ENCODE peak calls at places on chromosomes 2 and 18, in eight cellular contexts. U is HCT116, Z is GM23338, Q is K562, Y is Panc1, X is SK-N-SH, F is HepG2, L is GM12878. C is an unnamed sample.

GRCh38 chr2:201969938-201970785 is 63.5 kb upstream of the FZD7 start:
- DNase-seq in U (no peak), Z (no peak), Q (no peak), Y (no peak), X (no peak), F (no peak), L (no peak), C (no peak)

GRCh38 chr2:168969865-168970264 is 61.3 kb downstream of the ABCB11 start:
- DNase-seq in U (no peak), Z (no peak), Q (no peak), Y (no peak), X (no peak), F (no peak), L (no peak), C (no peak)

GRCh38 chr18:44887227-44887631 is 206.5 kb downstream of the SETBP1 start:
- DNase-seq in U (no peak), Z (no peak), Q (no peak), Y (no peak), X (no peak), F (no peak), L (peak), C (no peak)

GRCh38 chr2:43887176-43887575 is 48.4 kb downstream of the ABCG8 start:
- DNase-seq in U (no peak), Z (no peak), Q (no peak), Y (no peak), X (no peak), F (no peak), L (no peak), C (peak)

GRCh38 chr2:216286616-216287231 is 85.6 kb downstream of the MARCHF4 start:
- DNase-seq in U (no peak), Z (no peak), Q (no peak), Y (no peak), X (no peak), F (no peak), L (no peak), C (no peak)

GRCh38 chr2:69933254-69933828 is 18.4 kb downstream of the MXD1 start:
- DNase-seq in U (no peak), Z (no peak), Q (no peak), Y (no peak), X (no peak), F (no peak), L (no peak), C (peak)

GRCh38 chr2:236643480-236643879 is 73.9 kb downstream of the ACKR3 start:
- DNase-seq in U (no peak), Z (no peak), Q (no peak), Y (no peak), X (no peak), F (no peak), L (no peak), C (no peak)

GRCh38 chr2:57490746-57491145 is 555.9 kb upstream of the VRK2 start:
- DNase-seq in U (no peak), Z (no peak), Q (no peak), Y (no peak), X (no peak), F (no peak), L (no peak), C (no peak)

GRCh38 chr2:137229834-137230233 is 464.5 kb downstream of the THSD7B start:
- DNase-seq in U (no peak), Z (no peak), Q (no peak), Y (no peak), X (no peak), F (no peak), L (no peak), C (no peak)

GRCh38 chr18:21740474-21740723 is 193 bp upstream of the MIB1 start:
- DNase-seq in U (no peak), Z (peak), Q (peak), Y (peak), X (no peak), F (peak), L (no peak), C (peak)

DNA sequence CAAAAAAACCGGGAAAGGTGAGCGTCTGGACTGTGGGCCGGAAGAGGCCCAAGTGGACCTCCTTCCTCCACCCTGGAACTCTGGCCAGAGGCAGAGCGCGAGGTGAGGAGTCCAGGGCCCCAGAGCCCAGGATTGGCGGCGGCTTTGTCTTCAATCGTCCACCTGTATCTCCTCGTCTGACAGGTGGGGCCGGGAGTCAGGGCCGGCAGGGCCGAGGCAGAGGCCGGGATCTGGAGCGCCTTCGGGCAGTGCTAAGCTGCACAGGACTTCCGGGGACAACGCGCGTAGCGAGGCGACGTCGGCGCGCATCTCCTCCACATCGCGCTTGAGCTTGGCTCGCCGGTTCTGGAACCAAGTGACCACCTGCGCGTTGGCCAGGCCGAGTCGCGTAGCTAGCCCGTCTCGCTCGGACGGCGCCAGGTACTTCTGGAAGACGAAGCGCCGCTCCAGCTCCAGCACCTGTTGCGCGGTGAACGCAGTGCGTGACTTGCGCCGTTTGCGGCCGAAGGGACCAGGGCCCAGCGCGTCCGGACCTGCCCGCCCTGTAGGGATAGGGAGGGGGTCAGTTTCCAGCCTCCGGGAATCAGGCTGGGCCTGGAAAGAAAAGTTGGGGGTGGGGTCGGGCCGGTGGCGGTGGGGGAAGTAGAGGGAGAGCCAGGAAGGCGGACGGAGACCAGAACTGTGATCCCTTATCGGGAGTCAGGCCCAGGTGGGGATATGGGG is 1.5 kb downstream of the LBX2 start:
- DNase-seq in U (no peak), Z (peak), Q (no peak), Y (no peak), X (peak), F (no peak), L (no peak), C (no peak)
- TF ChIP-seq POLR2AphosphoS5 in U (no peak), Z (peak), Q (no peak), Y (no peak), X (peak), F (no peak), L (peak), C (no peak)

GRCh38 chr2:64922482-64923384 is 66.5 kb upstream of the SLC1A4 start:
- DNase-seq in U (no peak), Z (peak), Q (no peak), Y (no peak), X (no peak), F (peak), L (no peak), C (no peak)
- TF ChIP-seq CTCF in U (no peak), Z (peak), Q (peak), Y (no peak), X (no peak), F (peak), L (no peak), C (no peak)

DNA sequence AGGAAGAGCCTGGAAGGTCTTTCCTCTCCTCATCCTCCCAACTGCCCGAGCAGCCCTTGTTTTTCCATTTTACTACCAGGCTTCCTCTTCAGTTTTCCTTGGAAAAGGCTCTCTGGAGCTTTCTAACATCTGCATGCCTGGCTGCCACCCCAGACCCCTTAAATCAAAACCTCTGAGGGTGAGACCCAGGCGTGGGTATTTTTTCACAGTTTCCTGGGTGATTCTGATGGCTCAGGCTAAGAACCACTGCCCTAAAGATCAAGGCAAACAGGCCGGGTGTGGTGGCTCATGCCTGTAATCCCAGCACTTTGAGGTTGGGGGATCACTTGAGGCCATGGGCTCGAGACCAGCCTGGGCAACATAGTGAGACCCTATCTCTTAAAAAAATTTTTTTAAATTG is 35.4 kb downstream of the EMILIN2 start:
- DNase-seq in U (no peak), Z (no peak), Q (no peak), Y (no peak), X (no peak), F (no peak), L (no peak), C (no peak)
- TF ChIP-seq REST in U (no peak), Z (no peak), Q (no peak), Y (no peak), X (no peak), F (no peak), L (no peak), C (no peak)

GRCh38 chr2:226001716-226002115 is 602.2 kb downstream of the NYAP2 start:
- DNase-seq in U (no peak), Z (no peak), Q (no peak), Y (no peak), X (no peak), F (no peak), L (no peak), C (no peak)

GRCh38 chr2:225998653-225999052 is 599.1 kb downstream of the NYAP2 start:
- DNase-seq in U (no peak), Z (peak), Q (no peak), Y (no peak), X (no peak), F (no peak), L (no peak), C (no peak)

GRCh38 chr2:225999692-226000091 is 600.2 kb downstream of the NYAP2 start:
- DNase-seq in U (no peak), Z (no peak), Q (no peak), Y (no peak), X (no peak), F (no peak), L (no peak), C (no peak)

GRCh38 chr2:225998125-225998524 is 598.6 kb downstream of the NYAP2 start:
- DNase-seq in U (no peak), Z (no peak), Q (no peak), Y (no peak), X (no peak), F (no peak), L (no peak), C (no peak)

GRCh38 chr2:226002438-226002837 is 602.9 kb downstream of the NYAP2 start:
- DNase-seq in U (peak), Z (peak), Q (no peak), Y (no peak), X (no peak), F (peak), L (no peak), C (peak)
- TF ChIP-seq POLR2AphosphoS5 in U (no peak), Z (no peak), Q (no peak), Y (no peak), X (no peak), F (no peak), L (no peak), C (no peak)

GRCh38 chr2:25966531-25967265 is 15.6 kb downstream of the KIF3C start:
- DNase-seq in U (no peak), Z (no peak), Q (no peak), Y (no peak), X (peak), F (no peak), L (no peak), C (no peak)

GRCh38 chr2:25976884-25977741 is 5.2 kb downstream of the KIF3C start:
- DNase-seq in U (no peak), Z (no peak), Q (no peak), Y (no peak), X (peak), F (no peak), L (no peak), C (no peak)

GRCh38 chr2:25972049-25972823 is 10.1 kb downstream of the KIF3C start:
- DNase-seq in U (no peak), Z (no peak), Q (no peak), Y (no peak), X (no peak), F (no peak), L (no peak), C (no peak)

GRCh38 chr2:25971596-25971995 is 10.7 kb downstream of the KIF3C start:
- DNase-seq in U (no peak), Z (no peak), Q (no peak), Y (no peak), X (no peak), F (no peak), L (no peak), C (no peak)
- TF ChIP-seq CTCF in U (no peak), Z (no peak), Q (no peak), Y (no peak), X (no peak), F (no peak), L (no peak), C (no peak)

DNA sequence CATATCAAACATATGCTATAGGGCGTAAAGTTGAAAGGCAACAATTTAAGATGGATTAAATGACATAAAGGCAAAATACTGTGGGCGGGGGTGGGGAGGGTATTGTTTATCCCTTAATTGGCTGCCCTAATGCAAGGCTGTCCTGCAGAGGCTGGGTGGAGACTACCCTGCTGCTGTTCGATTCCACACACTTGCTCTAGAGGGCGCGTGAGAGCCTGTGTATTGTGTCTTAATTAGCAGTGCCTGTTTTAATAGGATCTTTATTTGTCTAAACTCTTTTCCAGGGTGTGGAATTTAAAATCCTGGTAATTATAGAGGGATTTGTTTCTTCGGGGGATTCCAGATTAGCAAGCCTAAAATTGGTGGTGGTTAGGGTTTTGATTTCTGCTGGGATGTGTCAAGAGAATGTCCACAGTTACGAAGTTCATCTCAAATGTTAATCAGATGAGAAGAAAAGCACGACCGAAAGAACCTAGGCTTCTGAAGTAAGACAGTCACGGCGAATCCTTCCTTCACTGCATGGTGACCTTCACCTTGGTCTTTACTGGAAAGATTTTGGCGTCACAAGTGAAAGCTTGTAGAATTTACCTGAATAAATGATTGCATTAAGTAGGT is 103.5 kb upstream of the MAP3K20 start:
- DNase-seq in U (peak), Z (peak), Q (peak), Y (no peak), X (peak), F (peak), L (no peak), C (peak)
- TF ChIP-seq REST in U (no peak), Z (no peak), Q (no peak), Y (no peak), X (no peak), F (no peak), L (no peak), C (no peak)

DNA sequence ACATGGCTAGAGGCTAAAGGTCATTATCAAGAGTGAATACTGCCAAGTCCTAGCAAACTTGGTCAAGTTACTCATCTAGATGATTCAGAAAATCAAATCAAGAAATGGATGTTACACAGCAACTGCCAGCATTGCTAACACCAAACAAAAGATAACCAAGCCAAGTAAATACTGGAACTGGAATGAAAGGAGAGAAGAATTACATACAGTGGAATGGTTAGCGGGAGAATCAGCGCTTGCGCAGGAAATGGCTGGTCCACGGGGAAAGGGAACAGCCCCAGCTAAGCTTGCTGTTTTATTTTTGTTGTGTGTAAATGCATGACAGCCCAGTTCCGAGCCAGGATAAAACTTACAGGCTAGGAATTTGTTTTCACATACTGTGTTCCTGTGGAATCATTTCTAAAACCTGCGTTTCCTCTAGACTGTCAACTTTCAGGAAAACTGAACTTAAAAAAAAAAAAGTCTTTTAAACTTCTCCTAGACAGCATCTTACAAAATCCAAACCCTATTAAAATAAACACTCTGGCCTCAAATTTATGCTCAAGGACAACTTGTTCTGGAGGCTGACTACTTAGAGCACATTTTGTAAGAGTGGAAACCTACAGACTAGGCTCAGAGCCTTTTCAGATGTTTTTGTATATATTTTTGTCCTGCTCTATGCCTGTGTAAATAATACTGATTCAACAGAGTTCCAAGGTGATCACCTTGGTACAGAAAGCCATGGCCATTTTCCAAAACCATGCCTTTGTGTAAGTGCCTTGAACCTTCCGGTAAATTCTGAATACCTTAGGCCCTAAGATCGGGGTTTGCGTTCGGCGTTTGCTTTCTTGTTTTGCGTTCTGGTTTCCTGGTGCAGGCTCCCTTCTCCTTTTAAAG is 30.7 kb upstream of the TXNDC2 start:
- DNase-seq in U (no peak), Z (no peak), Q (no peak), Y (no peak), X (no peak), F (peak), L (no peak), C (no peak)
- TF ChIP-seq POLR2AphosphoS5 in U (no peak), Z (no peak), Q (no peak), Y (no peak), X (no peak), F (no peak), L (no peak), C (no peak)

DNA sequence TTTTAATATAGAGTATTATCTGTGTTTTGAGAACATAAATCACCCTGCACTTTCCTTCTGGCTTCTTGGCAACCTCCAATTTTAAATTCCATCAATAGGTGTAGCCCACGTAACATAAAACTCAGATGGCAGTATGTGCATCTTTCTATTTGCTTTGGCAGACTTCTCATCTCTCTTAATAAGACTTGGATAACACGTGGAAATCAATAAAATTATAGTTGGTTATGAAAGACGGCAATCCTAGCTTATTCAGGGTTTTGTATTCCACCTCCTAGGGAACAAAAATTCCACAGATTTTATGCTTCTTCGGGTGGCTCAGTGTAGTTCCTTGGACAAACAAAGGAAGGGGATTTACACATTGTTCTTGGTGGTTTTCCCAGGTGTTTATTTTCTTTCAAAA is 299.3 kb downstream of the RND3 start:
- DNase-seq in U (no peak), Z (no peak), Q (no peak), Y (no peak), X (no peak), F (no peak), L (no peak), C (no peak)
- TF ChIP-seq CTCF in U (no peak), Z (no peak), Q (no peak), Y (peak), X (no peak), F (no peak), L (no peak), C (no peak)

GRCh38 chr2:66532972-66533868 is 98.3 kb downstream of the MEIS1 start:
- DNase-seq in U (no peak), Z (no peak), Q (no peak), Y (no peak), X (no peak), F (no peak), L (no peak), C (no peak)
- TF ChIP-seq REST in U (no peak), Z (no peak), Q (no peak), Y (no peak), X (no peak), F (no peak), L (no peak), C (no peak)

DNA sequence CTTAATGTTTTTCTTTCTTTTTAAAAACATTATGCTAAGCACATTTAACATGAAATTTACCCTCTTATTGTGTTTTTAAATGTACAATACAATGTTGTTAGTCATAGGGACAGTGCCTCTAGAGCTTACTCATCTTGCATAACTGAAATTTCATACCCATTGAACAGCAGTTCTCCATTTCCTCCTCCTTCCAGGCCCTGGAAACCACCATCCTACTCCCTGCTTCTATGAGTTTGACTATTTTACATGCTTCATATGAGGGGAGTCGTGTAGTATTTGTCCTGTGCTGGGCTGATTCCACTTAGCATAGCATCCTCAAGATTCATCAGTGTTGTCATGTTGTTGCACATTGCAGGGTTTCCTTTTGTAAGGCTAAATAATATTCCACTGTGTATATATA is 92.6 kb downstream of the SPATS2L start:
- DNase-seq in U (no peak), Z (no peak), Q (no peak), Y (no peak), X (no peak), F (no peak), L (no peak), C (no peak)
- TF ChIP-seq POLR2AphosphoS5 in U (no peak), Z (no peak), Q (no peak), Y (no peak), X (no peak), F (no peak), L (no peak), C (no peak)